ENCODE peak calls at places on chromosomes 6 and 20, in nine cellular contexts. L, P, I, D, N, K, H, V and O are unnamed samples.

GRCh38 chr6:79614326-79615285 is 16.5 kb upstream of the SH3BGRL2 start:
- DNase-seq in L (no peak), P (no peak), I (no peak), D (no peak), N (no peak), K (no peak), H (no peak), V (no peak), O (no peak)

GRCh38 chr6:111087871-111088667 is 766 bp downstream of the SLC16A10 start:
- DNase-seq in L (no peak), P (no peak), I (peak; percentile 71), D (peak; percentile 23), N (peak; percentile 53), K (peak; percentile 7), H (peak; percentile 19), V (no peak), O (peak; percentile 61)

GRCh38 chr20:41261790-41262717 is 55.5 kb downstream of the ZHX3 start:
- DNase-seq in L (no peak), P (no peak), I (no peak), D (no peak), N (no peak), K (no peak), H (no peak), V (no peak), O (no peak)

GRCh38 chr6:67666177-67666964 is 968.7 kb upstream of the ADGRB3 start:
- DNase-seq in L (no peak), P (no peak), I (no peak), D (no peak), N (no peak), K (no peak), H (no peak), V (no peak), O (no peak)

GRCh38 chr6:34722451-34722850 is 25.9 kb upstream of the ILRUN start:
- DNase-seq in L (no peak), P (no peak), I (no peak), D (no peak), N (no peak), K (no peak), H (no peak), V (no peak), O (no peak)

GRCh38 chr6:104689551-104690205 is 170.0 kb downstream of the HACE1 start:
- DNase-seq in L (no peak), P (no peak), I (no peak), D (no peak), N (no peak), K (peak; percentile 22), H (no peak), V (peak; percentile 54), O (no peak)

GRCh38 chr20:38441916-38442315 is 6.8 kb upstream of the SNHG17 start:
- DNase-seq in L (no peak), P (no peak), I (no peak), D (no peak), N (no peak), K (no peak), H (no peak), V (peak; percentile 17), O (no peak)

GRCh38 chr20:38308047-38308438 is 4.1 kb downstream of the BPI start:
- DNase-seq in L (no peak), P (no peak), I (no peak), D (no peak), N (no peak), K (peak; percentile 40), H (no peak), V (no peak), O (no peak)

GRCh38 chr20:35823147-35823546 is 51.3 kb downstream of the PHF20 start:
- DNase-seq in L (no peak), P (no peak), I (no peak), D (no peak), N (no peak), K (peak; percentile 65), H (no peak), V (no peak), O (no peak)

GRCh38 chr6:125140808-125141207 is 12.8 kb upstream of the TPD52L1 start:
- DNase-seq in L (no peak), P (no peak), I (no peak), D (no peak), N (no peak), K (no peak), H (no peak), V (peak; percentile 57), O (no peak)

GRCh38 chr6:43644940-43645612 is at the start of gene RSPH9:
- DNase-seq in L (no peak), P (peak; percentile 61), I (no peak), D (peak; percentile 72), N (peak; percentile 36), K (peak; percentile 81), H (peak; percentile 75), V (peak; percentile 78), O (no peak)

GRCh38 chr6:99026135-99026534 is 78.4 kb upstream of the FBXL4 start:
- DNase-seq in L (no peak), P (no peak), I (peak; percentile 38), D (no peak), N (no peak), K (no peak), H (no peak), V (no peak), O (peak; percentile 5)

GRCh38 chr20:47865451-47865850 is 80.2 kb upstream of the SULF2 start:
- DNase-seq in L (no peak), P (no peak), I (no peak), D (no peak), N (no peak), K (no peak), H (no peak), V (no peak), O (no peak)

GRCh38 chr6:43604174-43604573 is 24.9 kb downstream of the GTPBP2 start:
- DNase-seq in L (peak; percentile 55), P (no peak), I (no peak), D (no peak), N (no peak), K (peak; percentile 84), H (no peak), V (peak; percentile 84), O (no peak)

GRCh38 chr20:57835462-57836455 is 125.9 kb upstream of the PMEPA1 start:
- DNase-seq in L (no peak), P (no peak), I (no peak), D (no peak), N (no peak), K (no peak), H (no peak), V (no peak), O (no peak)

GRCh38 chr20:44038681-44039123 is 124.0 kb downstream of the TOX2 start:
- DNase-seq in L (no peak), P (no peak), I (no peak), D (no peak), N (no peak), K (no peak), H (no peak), V (no peak), O (no peak)

GRCh38 chr6:165820934-165821333 is 157.9 kb upstream of the PDE10A start:
- DNase-seq in L (no peak), P (no peak), I (no peak), D (no peak), N (no peak), K (no peak), H (no peak), V (no peak), O (no peak)

GRCh38 chr20:53795170-53795569 is 201.5 kb upstream of the ZNF217 start:
- DNase-seq in L (no peak), P (no peak), I (no peak), D (no peak), N (no peak), K (no peak), H (no peak), V (peak; percentile 26), O (no peak)

GRCh38 chr20:10306440-10307358 is 88.1 kb downstream of the SNAP25 start:
- DNase-seq in L (peak; percentile 73), P (no peak), I (no peak), D (no peak), N (no peak), K (peak; percentile 92), H (no peak), V (peak; percentile 88), O (no peak)

GRCh38 chr6:5158191-5158590 is 73.0 kb downstream of the PPP1R3G start:
- DNase-seq in L (no peak), P (no peak), I (no peak), D (no peak), N (no peak), K (no peak), H (no peak), V (no peak), O (no peak)

GRCh38 chr6:4488389-4488788 is 287.8 kb upstream of the CDYL start:
- DNase-seq in L (no peak), P (no peak), I (no peak), D (no peak), N (no peak), K (no peak), H (no peak), V (no peak), O (no peak)

GRCh38 chr6:133184798-133185380 is 56.3 kb upstream of the EYA4 start:
- DNase-seq in L (no peak), P (no peak), I (peak; percentile 52), D (no peak), N (no peak), K (peak; percentile 57), H (no peak), V (peak; percentile 41), O (peak; percentile 65)

GRCh38 chr6:108222064-108222463 is 38.8 kb downstream of the SNX3 start:
- DNase-seq in L (no peak), P (no peak), I (no peak), D (no peak), N (no peak), K (no peak), H (no peak), V (no peak), O (no peak)

GRCh38 chr6:160386869-160387518 is 38.8 kb downstream of the SLC22A3 start:
- DNase-seq in L (no peak), P (no peak), I (no peak), D (no peak), N (no peak), K (peak; percentile 35), H (peak; percentile 31), V (peak; percentile 9), O (no peak)

GRCh38 chr6:126033696-126034095 is 47.4 kb downstream of the TRMT11 start:
- DNase-seq in L (peak; percentile 82), P (no peak), I (peak; percentile 56), D (no peak), N (no peak), K (peak; percentile 94), H (no peak), V (peak; percentile 92), O (peak; percentile 26)

GRCh38 chr6:45689926-45690615 is 312.3 kb upstream of the SUPT3H start:
- DNase-seq in L (no peak), P (no peak), I (no peak), D (no peak), N (no peak), K (peak; percentile 31), H (no peak), V (no peak), O (peak; percentile 32)

GRCh38 chr6:15266423-15266996 is 20.6 kb downstream of the JARID2 start:
- DNase-seq in L (no peak), P (no peak), I (no peak), D (no peak), N (no peak), K (peak; percentile 40), H (peak; percentile 33), V (no peak), O (no peak)